ENCODE peak calls at places on chromosomes 5 and 9, in four cellular contexts. One of them, this sample, is unnamed.
A peak's percentile ranks its signal among the peaks of the same experiment; 100 is the strongest.

GRCh38 chr5:55603947-55604346 is 69.2 kb upstream of the PLPP1 start:
- DNase-seq in CD8-positive, alpha-beta memory T cell: no peak
- DNase-seq in effector memory CD4-positive, alpha-beta T cell: no peak
- DNase-seq in transverse colon: no peak
- DNase-seq in this sample: no peak

GRCh38 chr5:68225911-68226563 is 10.5 kb downstream of the PIK3R1 start:
- DNase-seq in CD8-positive, alpha-beta memory T cell: no peak
- DNase-seq in effector memory CD4-positive, alpha-beta T cell: no peak
- DNase-seq in transverse colon: peak; percentile 68
- DNase-seq in this sample: no peak

GRCh38 chr5:98173334-98173733 is 600.1 kb upstream of the RGMB start:
- DNase-seq in CD8-positive, alpha-beta memory T cell: no peak
- DNase-seq in effector memory CD4-positive, alpha-beta T cell: no peak
- DNase-seq in transverse colon: no peak
- DNase-seq in this sample: no peak

GRCh38 chr9:105415344-105415980 is 32.4 kb upstream of the FSD1L start:
- DNase-seq in CD8-positive, alpha-beta memory T cell: peak; percentile 69
- DNase-seq in effector memory CD4-positive, alpha-beta T cell: peak; percentile 51
- DNase-seq in transverse colon: peak; percentile 63
- DNase-seq in this sample: no peak

GRCh38 chr9:117705386-117705785 is 1.2 kb downstream of the TLR4 start:
- DNase-seq in CD8-positive, alpha-beta memory T cell: no peak
- DNase-seq in effector memory CD4-positive, alpha-beta T cell: no peak
- DNase-seq in transverse colon: no peak
- DNase-seq in this sample: no peak

GRCh38 chr5:35672995-35673394 is 55.3 kb downstream of the SPEF2 start:
- DNase-seq in CD8-positive, alpha-beta memory T cell: peak; percentile 60
- DNase-seq in effector memory CD4-positive, alpha-beta T cell: peak; percentile 3
- DNase-seq in transverse colon: no peak
- DNase-seq in this sample: no peak

GRCh38 chr9:134854541-134854981 is 26.0 kb upstream of the FCN2 start:
- DNase-seq in CD8-positive, alpha-beta memory T cell: no peak
- DNase-seq in effector memory CD4-positive, alpha-beta T cell: no peak
- DNase-seq in transverse colon: no peak
- DNase-seq in this sample: no peak

GRCh38 chr5:39608024-39608423 is 183.2 kb upstream of the DAB2 start:
- DNase-seq in CD8-positive, alpha-beta memory T cell: no peak
- DNase-seq in effector memory CD4-positive, alpha-beta T cell: no peak
- DNase-seq in transverse colon: no peak
- DNase-seq in this sample: no peak

GRCh38 chr5:98458004-98458403 is 315.5 kb upstream of the RGMB start:
- DNase-seq in CD8-positive, alpha-beta memory T cell: no peak
- DNase-seq in effector memory CD4-positive, alpha-beta T cell: no peak
- DNase-seq in transverse colon: no peak
- DNase-seq in this sample: no peak

GRCh38 chr9:106104887-106105286 is 410.5 kb downstream of the TMEM38B start:
- DNase-seq in CD8-positive, alpha-beta memory T cell: no peak
- DNase-seq in effector memory CD4-positive, alpha-beta T cell: no peak
- DNase-seq in transverse colon: no peak
- DNase-seq in this sample: no peak

GRCh38 chr5:112012112-112012511 is 255.1 kb upstream of the NREP start:
- DNase-seq in CD8-positive, alpha-beta memory T cell: no peak
- DNase-seq in effector memory CD4-positive, alpha-beta T cell: no peak
- DNase-seq in transverse colon: no peak
- DNase-seq in this sample: no peak

GRCh38 chr5:169576181-169576598 is 7.4 kb upstream of the SPDL1 start:
- DNase-seq in CD8-positive, alpha-beta memory T cell: no peak
- DNase-seq in effector memory CD4-positive, alpha-beta T cell: no peak
- DNase-seq in transverse colon: no peak
- DNase-seq in this sample: no peak

GRCh38 chr9:109035684-109036423 is 22.6 kb upstream of the CTNNAL1 start:
- DNase-seq in CD8-positive, alpha-beta memory T cell: no peak
- DNase-seq in effector memory CD4-positive, alpha-beta T cell: no peak
- DNase-seq in transverse colon: no peak
- DNase-seq in this sample: no peak

GRCh38 chr5:122756263-122756911 is 18.5 kb upstream of the SNX2 start:
- DNase-seq in CD8-positive, alpha-beta memory T cell: no peak
- DNase-seq in effector memory CD4-positive, alpha-beta T cell: no peak
- DNase-seq in transverse colon: no peak
- DNase-seq in this sample: no peak

GRCh38 chr5:142716963-142717362 is 31.1 kb upstream of the FGF1 start:
- DNase-seq in CD8-positive, alpha-beta memory T cell: peak; percentile 52
- DNase-seq in effector memory CD4-positive, alpha-beta T cell: no peak
- DNase-seq in transverse colon: peak; percentile 22
- DNase-seq in this sample: no peak

GRCh38 chr5:130335116-130335515 is 430.9 kb downstream of the CHSY3 start:
- DNase-seq in CD8-positive, alpha-beta memory T cell: no peak
- DNase-seq in effector memory CD4-positive, alpha-beta T cell: no peak
- DNase-seq in transverse colon: no peak
- DNase-seq in this sample: no peak

GRCh38 chr5:140855772-140856674 is at the start of gene PCDHA10:
- DNase-seq in CD8-positive, alpha-beta memory T cell: no peak
- DNase-seq in effector memory CD4-positive, alpha-beta T cell: no peak
- DNase-seq in transverse colon: no peak
- DNase-seq in this sample: no peak

GRCh38 chr9:135476981-135477380 is 2.6 kb upstream of the PPP1R26 start:
- DNase-seq in CD8-positive, alpha-beta memory T cell: no peak
- DNase-seq in effector memory CD4-positive, alpha-beta T cell: no peak
- DNase-seq in transverse colon: no peak
- DNase-seq in this sample: no peak

GRCh38 chr5:173456751-173457171 is 128.5 kb upstream of the STC2 start:
- DNase-seq in CD8-positive, alpha-beta memory T cell: no peak
- DNase-seq in effector memory CD4-positive, alpha-beta T cell: no peak
- DNase-seq in transverse colon: no peak
- DNase-seq in this sample: no peak

GRCh38 chr5:127777957-127778356 is 74.8 kb downstream of the CCDC192 start:
- DNase-seq in CD8-positive, alpha-beta memory T cell: no peak
- DNase-seq in effector memory CD4-positive, alpha-beta T cell: no peak
- DNase-seq in transverse colon: no peak
- DNase-seq in this sample: no peak
- H3K4me3 ChIP-seq in CD8-positive, alpha-beta memory T cell: no peak overlapping the region
- H3K4me3 ChIP-seq in effector memory CD4-positive, alpha-beta T cell: no peak overlapping the region
- H3K4me3 ChIP-seq in transverse colon: no peak overlapping the region
- H3K4me3 ChIP-seq in this sample: no peak overlapping the region

GRCh38 chr9:35293381-35293780 is 131.6 kb downstream of the UNC13B start:
- DNase-seq in CD8-positive, alpha-beta memory T cell: no peak
- DNase-seq in effector memory CD4-positive, alpha-beta T cell: no peak
- DNase-seq in transverse colon: no peak
- DNase-seq in this sample: no peak
- H3K4me1 ChIP-seq in CD8-positive, alpha-beta memory T cell: no peaks in the 10 kb centered on the region
- H3K4me1 ChIP-seq in effector memory CD4-positive, alpha-beta T cell: no peaks in the 10 kb centered on the region
- H3K4me1 ChIP-seq in transverse colon: no peaks in the 10 kb centered on the region
- H3K4me1 ChIP-seq in this sample: no peaks in the 10 kb centered on the region

GRCh38 chr9:126053913-126054312 is 272.7 kb upstream of the MVB12B start:
- DNase-seq in CD8-positive, alpha-beta memory T cell: no peak
- DNase-seq in effector memory CD4-positive, alpha-beta T cell: no peak
- DNase-seq in transverse colon: no peak
- DNase-seq in this sample: peak; percentile 21

GRCh38 chr9:126057036-126057435 is 269.6 kb upstream of the MVB12B start:
- DNase-seq in CD8-positive, alpha-beta memory T cell: no peak
- DNase-seq in effector memory CD4-positive, alpha-beta T cell: no peak
- DNase-seq in transverse colon: no peak
- DNase-seq in this sample: peak; percentile 8

GRCh38 chr9:126056312-126057021 is 270.2 kb upstream of the MVB12B start:
- DNase-seq in CD8-positive, alpha-beta memory T cell: no peak
- DNase-seq in effector memory CD4-positive, alpha-beta T cell: no peak
- DNase-seq in transverse colon: no peak
- DNase-seq in this sample: peak; percentile 29

GRCh38 chr9:126057461-126057860 is 269.2 kb upstream of the MVB12B start:
- DNase-seq in CD8-positive, alpha-beta memory T cell: no peak
- DNase-seq in effector memory CD4-positive, alpha-beta T cell: no peak
- DNase-seq in transverse colon: no peak
- DNase-seq in this sample: peak; percentile 25

DNA sequence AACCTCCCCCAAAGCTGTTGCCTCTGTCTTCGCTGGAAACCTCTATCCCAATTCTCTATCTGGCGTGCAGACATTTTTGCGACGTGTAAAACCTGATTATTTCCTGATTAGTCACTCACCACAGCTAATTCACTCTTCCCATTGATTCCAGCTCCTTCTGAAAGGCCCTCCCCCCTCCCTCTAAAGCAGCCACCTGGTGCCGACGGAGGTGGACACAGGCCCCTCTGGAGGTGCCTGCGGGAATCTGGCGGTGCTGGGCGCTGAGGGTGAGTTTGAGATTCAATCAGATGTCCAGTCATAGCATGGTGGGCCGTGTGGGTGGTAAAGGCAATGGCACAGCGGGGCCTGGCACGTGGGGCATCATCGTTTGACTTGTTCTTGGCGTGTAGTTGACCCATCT is 271.2 kb upstream of the MVB12B start:
- DNase-seq in CD8-positive, alpha-beta memory T cell: no peak
- DNase-seq in effector memory CD4-positive, alpha-beta T cell: no peak
- DNase-seq in transverse colon: no peak
- DNase-seq in this sample: peak; percentile 46
- H3K27me3 ChIP-seq in CD8-positive, alpha-beta memory T cell: no peaks in the 10 kb centered on the region
- H3K27me3 ChIP-seq in effector memory CD4-positive, alpha-beta T cell: no peaks in the 10 kb centered on the region
- H3K27me3 ChIP-seq in transverse colon: peaks cover 24% of the 10 kb centered on the region
- H3K27me3 ChIP-seq in this sample: peaks cover 16% of the 10 kb centered on the region

DNA sequence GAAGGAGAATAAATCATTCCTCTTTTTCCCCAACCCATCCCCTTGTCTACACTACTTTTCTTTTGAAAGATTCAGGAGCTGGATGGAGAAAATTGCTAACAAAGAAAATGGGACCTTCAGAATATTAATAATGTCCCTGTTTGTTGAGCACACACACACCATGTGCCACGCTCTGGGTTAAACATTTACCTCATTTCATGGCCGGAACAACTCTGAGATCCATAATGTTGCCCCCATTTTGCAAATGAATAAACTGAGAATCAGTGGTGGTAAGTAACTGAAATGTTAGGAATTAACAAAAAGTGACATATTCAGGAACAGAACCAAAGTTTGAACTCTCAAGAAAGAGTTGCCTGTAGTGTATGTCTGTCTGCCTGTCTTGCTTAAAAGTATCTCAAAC is 51.5 kb upstream of the SMAD5 start:
- DNase-seq in CD8-positive, alpha-beta memory T cell: no peak
- DNase-seq in effector memory CD4-positive, alpha-beta T cell: no peak
- DNase-seq in transverse colon: no peak
- DNase-seq in this sample: no peak
- H3K4me3 ChIP-seq in CD8-positive, alpha-beta memory T cell: no peak overlapping the region
- H3K4me3 ChIP-seq in effector memory CD4-positive, alpha-beta T cell: no peak overlapping the region
- H3K4me3 ChIP-seq in transverse colon: no peak overlapping the region
- H3K4me3 ChIP-seq in this sample: no peak overlapping the region

GRCh38 chr5:59042201-59042600 is 459.3 kb downstream of the RAB3C start:
- DNase-seq in CD8-positive, alpha-beta memory T cell: no peak
- DNase-seq in effector memory CD4-positive, alpha-beta T cell: no peak
- DNase-seq in transverse colon: no peak
- DNase-seq in this sample: no peak

GRCh38 chr5:59039296-59040006 is 456.6 kb downstream of the RAB3C start:
- DNase-seq in CD8-positive, alpha-beta memory T cell: peak; percentile 94
- DNase-seq in effector memory CD4-positive, alpha-beta T cell: peak; percentile 75
- DNase-seq in transverse colon: peak; percentile 81
- DNase-seq in this sample: peak; percentile 95

GRCh38 chr5:59041355-59041754 is 458.5 kb downstream of the RAB3C start:
- DNase-seq in CD8-positive, alpha-beta memory T cell: no peak
- DNase-seq in effector memory CD4-positive, alpha-beta T cell: no peak
- DNase-seq in transverse colon: no peak
- DNase-seq in this sample: no peak

GRCh38 chr5:59040007-59040803 is 457.3 kb downstream of the RAB3C start:
- DNase-seq in CD8-positive, alpha-beta memory T cell: no peak
- DNase-seq in effector memory CD4-positive, alpha-beta T cell: no peak
- DNase-seq in transverse colon: no peak
- DNase-seq in this sample: no peak

DNA sequence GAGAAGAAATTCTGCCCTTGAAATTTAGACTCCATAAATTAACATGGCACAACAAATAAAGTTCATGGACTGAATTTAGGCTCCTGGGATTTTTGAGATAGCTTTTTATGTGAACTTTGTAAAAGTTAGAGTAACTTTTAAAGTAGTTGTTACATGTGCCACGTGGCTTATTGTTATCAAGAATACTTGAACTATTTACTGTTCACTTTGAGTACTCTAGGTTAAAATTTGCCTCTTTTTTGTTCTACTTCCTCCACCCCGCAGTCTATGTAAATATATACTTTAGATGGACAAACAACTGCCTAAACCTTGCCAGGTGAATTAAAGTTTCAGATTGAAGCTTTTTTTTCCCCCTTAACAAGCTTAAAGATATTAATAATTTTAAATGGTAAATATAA is 457.9 kb downstream of the RAB3C start:
- DNase-seq in CD8-positive, alpha-beta memory T cell: no peak
- DNase-seq in effector memory CD4-positive, alpha-beta T cell: no peak
- DNase-seq in transverse colon: no peak
- DNase-seq in this sample: no peak
- H3K4me1 ChIP-seq in CD8-positive, alpha-beta memory T cell: peaks cover 33% of the 10 kb centered on the region
- H3K4me1 ChIP-seq in effector memory CD4-positive, alpha-beta T cell: peaks cover 10% of the 10 kb centered on the region
- H3K4me1 ChIP-seq in transverse colon: peaks cover 17% of the 10 kb centered on the region
- H3K4me1 ChIP-seq in this sample: peaks cover 7% of the 10 kb centered on the region

DNA sequence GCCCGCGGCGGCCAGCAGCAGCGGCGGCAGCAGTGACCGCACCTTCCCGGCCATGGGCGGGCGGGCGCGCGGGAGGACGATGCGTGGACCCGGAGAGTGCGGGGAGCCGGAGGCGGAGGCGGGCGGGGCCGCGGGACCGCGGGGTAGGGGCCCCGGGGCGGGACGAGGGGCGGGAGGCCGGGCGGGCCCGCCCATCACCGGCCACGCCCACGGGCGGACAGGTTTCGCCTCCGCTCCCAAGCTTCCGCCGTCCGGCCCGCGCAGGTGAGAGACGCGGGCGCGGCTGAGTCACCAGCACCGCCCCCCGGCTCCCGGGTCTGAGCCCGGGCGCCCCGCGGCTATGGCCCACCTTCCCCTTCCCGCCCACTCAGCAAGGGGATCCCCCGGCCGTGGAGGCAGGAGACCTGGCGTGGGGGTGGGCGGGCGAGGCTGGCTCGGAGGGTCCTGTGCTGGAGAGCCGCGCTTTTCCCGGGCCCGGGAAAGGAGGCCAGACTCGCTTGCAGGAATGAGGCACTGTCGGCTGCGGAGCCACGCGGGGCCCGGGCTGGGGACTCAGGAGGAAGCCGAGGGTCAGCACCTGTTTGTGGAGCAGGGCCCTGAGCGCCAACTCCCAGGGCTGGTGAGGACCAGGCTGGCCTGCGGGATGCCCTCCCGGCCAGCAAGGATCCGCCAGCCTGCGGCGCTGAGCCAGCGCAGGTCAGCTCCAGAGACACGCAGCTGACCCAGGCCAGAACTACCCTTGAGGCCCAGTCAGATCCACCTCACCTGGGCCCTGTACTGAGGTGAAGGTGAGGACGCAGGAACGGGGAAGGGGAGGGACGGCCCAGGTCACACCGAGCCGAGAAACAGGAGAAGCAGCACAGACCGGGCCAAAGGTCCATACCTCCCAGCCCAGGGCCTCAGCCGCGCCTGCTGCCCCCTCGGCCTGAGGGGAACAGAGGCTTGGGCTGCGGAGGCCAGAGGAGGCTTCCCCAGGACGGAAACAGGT is at the start of gene ENTPD2:
- DNase-seq in CD8-positive, alpha-beta memory T cell: no peak
- DNase-seq in effector memory CD4-positive, alpha-beta T cell: peak; percentile 38
- DNase-seq in transverse colon: peak; percentile 87
- DNase-seq in this sample: peak; percentile 85
- H3K27me3 ChIP-seq in CD8-positive, alpha-beta memory T cell: peaks cover 39% of the 10 kb centered on the region
- H3K27me3 ChIP-seq in effector memory CD4-positive, alpha-beta T cell: peaks cover 23% of the 10 kb centered on the region
- H3K27me3 ChIP-seq in transverse colon: peaks cover 38% of the 10 kb centered on the region
- H3K27me3 ChIP-seq in this sample: peaks cover 42% of the 10 kb centered on the region

DNA sequence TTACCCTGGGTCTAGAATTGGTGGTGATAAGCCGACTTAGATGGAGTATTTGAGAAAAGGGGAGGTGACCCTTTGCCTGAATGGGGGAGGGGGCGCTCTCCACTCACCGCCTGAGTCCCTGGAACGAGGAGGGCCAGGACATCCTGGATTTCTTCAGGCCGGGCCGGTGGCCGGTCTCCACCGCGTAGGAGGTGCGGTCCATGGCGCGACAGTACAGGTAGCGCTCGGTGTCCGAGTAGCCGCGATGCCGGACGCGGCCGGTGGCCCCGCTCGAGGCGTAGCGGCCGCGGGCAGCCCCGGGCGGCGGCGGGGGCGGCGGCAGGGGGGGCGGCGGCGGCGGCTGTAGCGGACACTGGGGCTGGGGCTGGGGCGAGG is 478 bp downstream of the PDE4D start:
- DNase-seq in CD8-positive, alpha-beta memory T cell: no peak
- DNase-seq in effector memory CD4-positive, alpha-beta T cell: no peak
- DNase-seq in transverse colon: no peak
- DNase-seq in this sample: peak; percentile 38
- H3K4me3 ChIP-seq in CD8-positive, alpha-beta memory T cell: no peak overlapping the region
- H3K4me3 ChIP-seq in effector memory CD4-positive, alpha-beta T cell: no peak overlapping the region
- H3K4me3 ChIP-seq in transverse colon: no peak overlapping the region
- H3K4me3 ChIP-seq in this sample: no peak overlapping the region